ENCODE peak calls at places on chromosome 7, in five cellular contexts. One of them, this sample, is unnamed.

GRCh38 chr7:102193806-102194205 is 92.9 kb upstream of the SH2B2 start:
- DNase-seq in right lobe of liver: no peak
- DNase-seq in endodermal cell: no peak
- DNase-seq in upper lobe of left lung: no peak
- DNase-seq in breast epithelium: no peak
- DNase-seq in this sample: no peak

GRCh38 chr7:146138926-146139325 is 22.3 kb downstream of the CNTNAP2 start:
- DNase-seq in right lobe of liver: no peak
- DNase-seq in endodermal cell: no peak
- DNase-seq in upper lobe of left lung: no peak
- DNase-seq in breast epithelium: no peak
- DNase-seq in this sample: no peak

GRCh38 chr7:131111081-131111576 is 216.5 kb upstream of the MKLN1 start:
- DNase-seq in right lobe of liver: no peak
- DNase-seq in endodermal cell: no peak
- DNase-seq in upper lobe of left lung: peak
- DNase-seq in breast epithelium: no peak
- DNase-seq in this sample: no peak

GRCh38 chr7:76260171-76260703 is 42.2 kb upstream of the HSPB1 start:
- DNase-seq in right lobe of liver: peak
- DNase-seq in endodermal cell: peak
- DNase-seq in upper lobe of left lung: peak
- DNase-seq in breast epithelium: no peak
- DNase-seq in this sample: peak

GRCh38 chr7:55365103-55365679 is at the start of gene LANCL2:
- DNase-seq in right lobe of liver: no peak
- DNase-seq in endodermal cell: no peak
- DNase-seq in upper lobe of left lung: peak
- DNase-seq in breast epithelium: no peak
- DNase-seq in this sample: no peak

GRCh38 chr7:18437086-18437485 is 58.5 kb upstream of the HDAC9 start:
- DNase-seq in right lobe of liver: no peak
- DNase-seq in endodermal cell: no peak
- DNase-seq in upper lobe of left lung: no peak
- DNase-seq in breast epithelium: no peak
- DNase-seq in this sample: no peak

GRCh38 chr7:157759246-157759805 is 422.5 kb downstream of the DNAJB6 start:
- DNase-seq in right lobe of liver: no peak
- DNase-seq in endodermal cell: no peak
- DNase-seq in upper lobe of left lung: no peak
- DNase-seq in breast epithelium: no peak
- DNase-seq in this sample: no peak

GRCh38 chr7:39339591-39339990 is 226.6 kb upstream of the YAE1 start:
- DNase-seq in right lobe of liver: no peak
- DNase-seq in endodermal cell: no peak
- DNase-seq in upper lobe of left lung: no peak
- DNase-seq in breast epithelium: no peak
- DNase-seq in this sample: no peak

GRCh38 chr7:34044734-34045353 is 139.5 kb downstream of the BMPER start:
- DNase-seq in right lobe of liver: no peak
- DNase-seq in endodermal cell: no peak
- DNase-seq in upper lobe of left lung: no peak
- DNase-seq in breast epithelium: no peak
- DNase-seq in this sample: no peak

GRCh38 chr7:159065151-159065550 is 79.5 kb downstream of the VIPR2 start:
- DNase-seq in right lobe of liver: no peak
- DNase-seq in endodermal cell: no peak
- DNase-seq in upper lobe of left lung: no peak
- DNase-seq in breast epithelium: no peak
- DNase-seq in this sample: no peak

GRCh38 chr7:131074043-131074442 is 253.6 kb upstream of the MKLN1 start:
- DNase-seq in right lobe of liver: no peak
- DNase-seq in endodermal cell: no peak
- DNase-seq in upper lobe of left lung: no peak
- DNase-seq in breast epithelium: no peak
- DNase-seq in this sample: no peak

GRCh38 chr7:158829021-158829341 is 328 bp downstream of the ESYT2 start:
- DNase-seq in right lobe of liver: no peak
- DNase-seq in endodermal cell: peak
- DNase-seq in upper lobe of left lung: peak
- DNase-seq in breast epithelium: peak
- DNase-seq in this sample: no peak

GRCh38 chr7:77199008-77199966 is at the start of gene FGL2:
- DNase-seq in right lobe of liver: peak
- DNase-seq in endodermal cell: peak
- DNase-seq in upper lobe of left lung: peak
- DNase-seq in breast epithelium: peak
- DNase-seq in this sample: no peak

GRCh38 chr7:36208997-36209813 is 56.2 kb downstream of the EEPD1 start:
- DNase-seq in right lobe of liver: no peak
- DNase-seq in endodermal cell: peak
- DNase-seq in upper lobe of left lung: no peak
- DNase-seq in breast epithelium: no peak
- DNase-seq in this sample: no peak

GRCh38 chr7:130363156-130363847 is 17.0 kb upstream of the CPA1 start:
- DNase-seq in right lobe of liver: no peak
- DNase-seq in endodermal cell: no peak
- DNase-seq in upper lobe of left lung: no peak
- DNase-seq in breast epithelium: peak
- DNase-seq in this sample: no peak

GRCh38 chr7:103592844-103593243 is 146.8 kb upstream of the SLC26A5 start:
- DNase-seq in right lobe of liver: no peak
- DNase-seq in endodermal cell: no peak
- DNase-seq in upper lobe of left lung: no peak
- DNase-seq in breast epithelium: no peak
- DNase-seq in this sample: no peak

GRCh38 chr7:36486336-36486735 is 96.7 kb downstream of the ANLN start:
- DNase-seq in right lobe of liver: no peak
- DNase-seq in endodermal cell: no peak
- DNase-seq in upper lobe of left lung: no peak
- DNase-seq in breast epithelium: no peak
- DNase-seq in this sample: no peak

GRCh38 chr7:77223261-77223660 is 23.6 kb upstream of the FGL2 start:
- DNase-seq in right lobe of liver: no peak
- DNase-seq in endodermal cell: no peak
- DNase-seq in upper lobe of left lung: no peak
- DNase-seq in breast epithelium: no peak
- DNase-seq in this sample: no peak

GRCh38 chr7:5526190-5527037 is 102.8 kb upstream of the TNRC18 start:
- DNase-seq in right lobe of liver: peak
- DNase-seq in endodermal cell: peak
- DNase-seq in upper lobe of left lung: peak
- DNase-seq in breast epithelium: peak
- DNase-seq in this sample: no peak

GRCh38 chr7:57385668-57386067 is 64.3 kb upstream of the ZNF716 start:
- DNase-seq in right lobe of liver: no peak
- DNase-seq in endodermal cell: no peak
- DNase-seq in upper lobe of left lung: no peak
- DNase-seq in breast epithelium: no peak
- DNase-seq in this sample: no peak

GRCh38 chr7:94394399-94395140 is at the start of gene COL1A2:
- DNase-seq in right lobe of liver: peak
- DNase-seq in endodermal cell: peak
- DNase-seq in upper lobe of left lung: peak
- DNase-seq in breast epithelium: peak
- DNase-seq in this sample: peak

GRCh38 chr7:70710651-70711050 is 421.3 kb upstream of the GALNT17 start:
- DNase-seq in right lobe of liver: no peak
- DNase-seq in endodermal cell: no peak
- DNase-seq in upper lobe of left lung: no peak
- DNase-seq in breast epithelium: no peak
- DNase-seq in this sample: no peak

GRCh38 chr7:130904031-130904757 is 170.2 kb upstream of the KLF14 start:
- DNase-seq in right lobe of liver: peak
- DNase-seq in endodermal cell: no peak
- DNase-seq in upper lobe of left lung: no peak
- DNase-seq in breast epithelium: no peak
- DNase-seq in this sample: no peak

GRCh38 chr7:111869266-111869665 is 307.0 kb upstream of the IMMP2L start:
- DNase-seq in right lobe of liver: no peak
- DNase-seq in endodermal cell: no peak
- DNase-seq in upper lobe of left lung: no peak
- DNase-seq in breast epithelium: no peak
- DNase-seq in this sample: no peak

GRCh38 chr7:63038987-63039386 is 959.7 kb upstream of the ZNF722 start:
- DNase-seq in right lobe of liver: no peak
- DNase-seq in endodermal cell: no peak
- DNase-seq in upper lobe of left lung: no peak
- DNase-seq in breast epithelium: no peak
- DNase-seq in this sample: peak

GRCh38 chr7:151993977-151994676 is 31.3 kb upstream of the GALNT11 start:
- DNase-seq in right lobe of liver: no peak
- DNase-seq in endodermal cell: peak
- DNase-seq in upper lobe of left lung: no peak
- DNase-seq in breast epithelium: no peak
- DNase-seq in this sample: no peak

GRCh38 chr7:151987748-151988529 is 31.7 kb downstream of the GALNTL5 start:
- DNase-seq in right lobe of liver: no peak
- DNase-seq in endodermal cell: peak
- DNase-seq in upper lobe of left lung: no peak
- DNase-seq in breast epithelium: no peak
- DNase-seq in this sample: no peak

GRCh38 chr7:151990567-151990966 is 34.3 kb downstream of the GALNTL5 start:
- DNase-seq in right lobe of liver: no peak
- DNase-seq in endodermal cell: no peak
- DNase-seq in upper lobe of left lung: no peak
- DNase-seq in breast epithelium: no peak
- DNase-seq in this sample: no peak

GRCh38 chr7:151992375-151992774 is 33.1 kb upstream of the GALNT11 start:
- DNase-seq in right lobe of liver: peak
- DNase-seq in endodermal cell: peak
- DNase-seq in upper lobe of left lung: peak
- DNase-seq in breast epithelium: peak
- DNase-seq in this sample: no peak
- TF ChIP-seq CTCF in right lobe of liver: peak
- TF ChIP-seq CTCF in endodermal cell: peak
- TF ChIP-seq CTCF in upper lobe of left lung: no peak
- TF ChIP-seq CTCF in breast epithelium: no peak
- TF ChIP-seq CTCF in this sample: no peak

GRCh38 chr7:150382123-150382843 is 3.2 kb downstream of the ZNF775 start:
- DNase-seq in right lobe of liver: no peak
- DNase-seq in endodermal cell: peak
- DNase-seq in upper lobe of left lung: no peak
- DNase-seq in breast epithelium: peak
- DNase-seq in this sample: no peak
- TF ChIP-seq CTCF in right lobe of liver: no peak
- TF ChIP-seq CTCF in endodermal cell: no peak
- TF ChIP-seq CTCF in upper lobe of left lung: no peak
- TF ChIP-seq CTCF in breast epithelium: no peak
- TF ChIP-seq CTCF in this sample: no peak

DNA sequence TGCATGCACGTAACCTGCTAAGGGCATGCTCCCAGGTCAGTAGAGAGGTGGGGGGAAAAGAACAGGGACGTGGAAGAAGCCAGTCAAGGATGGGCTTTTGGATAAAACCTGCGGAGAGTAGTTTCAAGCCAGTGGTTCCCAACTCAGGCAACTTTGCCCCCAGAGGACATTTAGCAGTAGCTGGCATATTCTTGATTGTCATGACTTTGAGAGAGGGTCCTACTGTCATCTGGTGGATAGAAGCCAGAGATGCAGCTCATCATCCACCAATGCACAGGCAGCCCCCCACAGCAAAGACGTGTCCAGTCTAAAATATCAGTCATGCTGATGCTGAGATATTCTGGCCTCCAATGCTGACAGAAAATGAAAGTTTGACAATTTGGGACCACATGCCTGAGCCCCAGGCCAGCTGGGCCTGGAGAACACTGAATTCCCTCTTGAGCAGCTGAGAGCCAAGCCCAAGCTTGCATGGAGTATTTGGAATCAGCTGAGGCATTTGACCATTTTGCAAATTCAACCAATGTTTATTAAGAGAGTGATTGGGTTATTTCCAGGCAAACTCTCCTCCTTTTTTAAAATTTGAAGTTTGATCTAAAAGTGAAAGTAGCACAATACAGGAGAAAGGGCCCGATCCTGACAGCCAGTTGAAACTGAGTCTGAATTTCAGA is 110.0 kb upstream of the C7orf33 start:
- DNase-seq in right lobe of liver: no peak
- DNase-seq in endodermal cell: no peak
- DNase-seq in upper lobe of left lung: no peak
- DNase-seq in breast epithelium: no peak
- DNase-seq in this sample: no peak
- TF ChIP-seq CTCF in right lobe of liver: no peak
- TF ChIP-seq CTCF in endodermal cell: peak
- TF ChIP-seq CTCF in upper lobe of left lung: no peak
- TF ChIP-seq CTCF in breast epithelium: no peak
- TF ChIP-seq CTCF in this sample: peak

DNA sequence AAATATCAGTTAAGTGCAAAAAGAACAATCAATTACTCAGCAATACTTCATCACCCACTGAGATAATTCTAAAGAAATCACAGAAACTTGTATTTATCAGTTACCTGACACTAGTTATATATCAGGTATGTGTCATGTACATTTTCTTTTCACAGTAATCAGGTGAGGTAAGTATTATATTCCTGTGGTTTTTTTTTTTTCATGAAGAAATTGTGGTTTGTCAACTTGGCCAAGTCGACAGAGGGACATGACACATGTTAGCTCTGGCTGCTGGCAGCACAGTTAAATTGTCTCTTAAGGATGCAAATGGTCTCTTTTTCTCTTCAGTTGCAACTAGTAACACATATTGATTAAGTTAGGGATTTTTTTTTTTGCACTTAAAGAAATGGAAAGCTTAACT is 13.7 kb upstream of the GPR141 start:
- DNase-seq in right lobe of liver: no peak
- DNase-seq in endodermal cell: no peak
- DNase-seq in upper lobe of left lung: no peak
- DNase-seq in breast epithelium: no peak
- DNase-seq in this sample: no peak
- TF ChIP-seq CTCF in right lobe of liver: no peak
- TF ChIP-seq CTCF in endodermal cell: no peak
- TF ChIP-seq CTCF in upper lobe of left lung: no peak
- TF ChIP-seq CTCF in breast epithelium: no peak
- TF ChIP-seq CTCF in this sample: no peak

DNA sequence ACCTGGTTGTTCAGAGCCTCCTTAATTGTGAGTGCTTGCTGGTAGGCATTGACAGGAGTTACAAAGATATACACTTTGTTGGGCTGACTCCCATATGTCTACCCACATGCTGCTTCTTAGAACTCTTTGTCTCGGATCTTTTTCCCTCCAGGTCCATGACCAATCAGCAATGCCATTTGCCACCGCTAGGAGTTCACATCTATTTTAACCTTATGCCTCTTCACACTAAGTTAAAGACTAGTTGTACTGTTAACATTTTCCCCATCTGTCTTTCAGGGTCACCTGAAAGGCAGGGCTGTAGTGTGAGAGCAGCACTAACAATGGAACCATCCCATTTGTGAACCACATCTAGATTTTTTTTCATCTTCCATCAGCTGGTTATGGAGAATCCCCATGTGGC is 226.7 kb upstream of the NPY start:
- DNase-seq in right lobe of liver: no peak
- DNase-seq in endodermal cell: no peak
- DNase-seq in upper lobe of left lung: no peak
- DNase-seq in breast epithelium: no peak
- DNase-seq in this sample: no peak
- TF ChIP-seq CTCF in right lobe of liver: no peak
- TF ChIP-seq CTCF in endodermal cell: peak
- TF ChIP-seq CTCF in upper lobe of left lung: no peak
- TF ChIP-seq CTCF in breast epithelium: no peak
- TF ChIP-seq CTCF in this sample: peak